ENCODE peak calls at places on chromosomes 1 and 21, in nine cellular contexts. R, B, X, N, E, O, M, A and Z are unnamed samples.

GRCh38 chr21:31665397-31665796 is 5.9 kb downstream of the SOD1 start:
- DNase-seq in O (no peak), X (peak), A (no peak), R (no peak), N (no peak), E (no peak), B (no peak), M (no peak), Z (no peak)

GRCh38 chr1:54384921-54385726 is 21.1 kb downstream of the SSBP3 start:
- DNase-seq in B (no peak), M (no peak), A (no peak), N (peak), E (no peak), R (no peak), O (no peak), X (no peak), Z (no peak)

GRCh38 chr1:177947623-177948022 is 22.2 kb downstream of the SEC16B start:
- DNase-seq in B (no peak), E (no peak), R (no peak), X (no peak), A (no peak), M (no peak), N (no peak), O (no peak), Z (no peak)

GRCh38 chr1:214584805-214585766 is 17.9 kb upstream of the CENPF start:
- DNase-seq in R (no peak), X (peak), N (no peak), E (no peak), O (no peak), B (no peak), A (no peak), M (no peak), Z (no peak)

GRCh38 chr21:42122398-42122797 is 51.3 kb downstream of the UMODL1 start:
- DNase-seq in A (no peak), N (no peak), R (peak), X (no peak), M (no peak), E (no peak), O (no peak), B (no peak), Z (no peak)

GRCh38 chr1:164611754-164612642 is 53.0 kb downstream of the PBX1 start:
- DNase-seq in X (peak), R (no peak), E (peak), O (no peak), B (peak), M (no peak), N (no peak), A (no peak), Z (peak)

GRCh38 chr21:45330075-45330781 is 42.5 kb upstream of the POFUT2 start:
- DNase-seq in O (no peak), R (peak), E (peak), M (no peak), N (peak), A (no peak), B (no peak), X (peak), Z (no peak)

GRCh38 chr1:201025571-201026002 is 2.1 kb upstream of the KIF21B start:
- DNase-seq in R (peak), M (no peak), N (no peak), O (no peak), E (peak), B (no peak), X (no peak), A (no peak), Z (no peak)

GRCh38 chr1:116498789-116499628 is 71.8 kb downstream of the CD58 start:
- DNase-seq in E (peak), M (no peak), R (peak), X (no peak), B (peak), O (peak), N (no peak), A (peak), Z (no peak)

GRCh38 chr1:84090447-84091244 is 53.4 kb upstream of the PRKACB start:
- DNase-seq in N (no peak), B (no peak), E (no peak), A (peak), O (no peak), R (no peak), X (no peak), M (no peak), Z (no peak)

GRCh38 chr1:21931171-21932093 is 5.7 kb downstream of the HSPG2 start:
- DNase-seq in R (peak), X (peak), N (peak), E (peak), B (no peak), M (no peak), O (no peak), A (no peak), Z (no peak)

GRCh38 chr1:232622981-232623380 is 7.0 kb downstream of the SIPA1L2 start:
- DNase-seq in B (no peak), M (no peak), X (no peak), R (no peak), N (no peak), E (no peak), A (no peak), O (no peak), Z (no peak)

GRCh38 chr1:2237773-2238172 is 9.7 kb downstream of the SKI start:
- DNase-seq in A (no peak), R (peak), N (no peak), O (no peak), M (no peak), X (no peak), E (peak), B (no peak), Z (no peak)

GRCh38 chr1:184461321-184461720 is 74.5 kb downstream of the C1orf21 start:
- DNase-seq in R (no peak), A (no peak), X (no peak), E (no peak), M (no peak), O (no peak), B (no peak), N (no peak), Z (no peak)

GRCh38 chr21:21232320-21232719 is 234.1 kb downstream of the NCAM2 start:
- DNase-seq in E (no peak), N (peak), R (no peak), A (no peak), B (no peak), M (no peak), O (no peak), X (peak), Z (no peak)

GRCh38 chr1:99445486-99445885 is 181.2 kb downstream of the PLPPR4 start:
- DNase-seq in R (no peak), M (no peak), B (no peak), O (no peak), N (peak), E (peak), A (no peak), X (no peak), Z (no peak)

GRCh38 chr1:58805716-58806571 is 22.1 kb upstream of the JUN start:
- DNase-seq in O (no peak), B (no peak), E (no peak), M (no peak), N (no peak), R (no peak), A (no peak), X (no peak), Z (no peak)

GRCh38 chr1:231058416-231059109 is 18.5 kb upstream of the FAM89A start:
- DNase-seq in A (no peak), O (no peak), B (no peak), X (no peak), N (no peak), M (no peak), R (peak), E (no peak), Z (no peak)

GRCh38 chr1:214305164-214305751 is 24.3 kb downstream of the SMYD2 start:
- DNase-seq in N (no peak), R (no peak), E (no peak), A (no peak), B (no peak), O (no peak), X (no peak), M (no peak), Z (no peak)

GRCh38 chr1:243525085-243525487 is 269.2 kb downstream of the SDCCAG8 start:
- DNase-seq in M (no peak), N (no peak), R (no peak), O (no peak), B (no peak), A (no peak), X (peak), E (peak), Z (no peak)

GRCh38 chr1:119764220-119764619 is 4.5 kb downstream of the HMGCS2 start:
- DNase-seq in A (no peak), X (no peak), R (no peak), E (no peak), M (no peak), O (no peak), B (no peak), N (no peak), Z (no peak)

GRCh38 chr1:12604114-12604874 is 13.7 kb downstream of the DHRS3 start:
- DNase-seq in X (peak), A (peak), R (no peak), E (peak), M (no peak), O (peak), B (no peak), N (peak), Z (no peak)

GRCh38 chr1:19113362-19114092 is 96.5 kb downstream of the UBR4 start:
- DNase-seq in N (no peak), A (peak), E (no peak), O (no peak), M (no peak), X (no peak), R (no peak), B (no peak), Z (no peak)

GRCh38 chr1:26994772-26995625 is 1.5 kb downstream of the TRNP1 start:
- DNase-seq in X (no peak), M (no peak), B (no peak), R (no peak), O (no peak), E (peak), A (no peak), N (no peak), Z (no peak)

GRCh38 chr1:22892789-22893188 is 79.9 kb downstream of the LACTBL1 start:
- DNase-seq in X (no peak), B (no peak), N (no peak), O (no peak), E (no peak), R (no peak), M (no peak), A (no peak), Z (no peak)

GRCh38 chr1:227561303-227561702 is 2.1 kb upstream of the ZNF678 start:
- DNase-seq in B (no peak), R (no peak), N (no peak), O (no peak), E (no peak), M (no peak), A (no peak), X (no peak), Z (peak)

GRCh38 chr1:22472596-22472995 is 20.9 kb downstream of the ZBTB40 start:
- DNase-seq in B (no peak), N (no peak), A (no peak), X (no peak), O (no peak), M (no peak), R (no peak), E (peak), Z (no peak)

GRCh38 chr1:157429841-157430240 is 122.5 kb downstream of the FCRL5 start:
- DNase-seq in O (no peak), M (no peak), B (no peak), N (no peak), E (no peak), X (no peak), R (no peak), A (no peak), Z (no peak)

GRCh38 chr1:212607206-212607923 is 1.2 kb upstream of the ATF3 start:
- DNase-seq in E (no peak), A (peak), R (peak), X (no peak), O (peak), N (no peak), B (peak), M (no peak), Z (no peak)

GRCh38 chr1:235608278-235608677 is 41.3 kb downstream of the GNG4 start:
- DNase-seq in X (no peak), N (no peak), B (no peak), R (no peak), M (no peak), A (no peak), E (no peak), O (no peak), Z (no peak)

GRCh38 chr1:227942716-227943261 is 4.9 kb downstream of the WNT9A start:
- DNase-seq in M (no peak), A (no peak), O (no peak), B (peak), R (peak), N (no peak), E (peak), X (no peak), Z (peak)

GRCh38 chr1:31789259-31790065 is 25.3 kb upstream of the ADGRB2 start:
- DNase-seq in X (peak), B (peak), R (peak), O (peak), E (peak), M (peak), A (peak), N (peak), Z (peak)

DNA sequence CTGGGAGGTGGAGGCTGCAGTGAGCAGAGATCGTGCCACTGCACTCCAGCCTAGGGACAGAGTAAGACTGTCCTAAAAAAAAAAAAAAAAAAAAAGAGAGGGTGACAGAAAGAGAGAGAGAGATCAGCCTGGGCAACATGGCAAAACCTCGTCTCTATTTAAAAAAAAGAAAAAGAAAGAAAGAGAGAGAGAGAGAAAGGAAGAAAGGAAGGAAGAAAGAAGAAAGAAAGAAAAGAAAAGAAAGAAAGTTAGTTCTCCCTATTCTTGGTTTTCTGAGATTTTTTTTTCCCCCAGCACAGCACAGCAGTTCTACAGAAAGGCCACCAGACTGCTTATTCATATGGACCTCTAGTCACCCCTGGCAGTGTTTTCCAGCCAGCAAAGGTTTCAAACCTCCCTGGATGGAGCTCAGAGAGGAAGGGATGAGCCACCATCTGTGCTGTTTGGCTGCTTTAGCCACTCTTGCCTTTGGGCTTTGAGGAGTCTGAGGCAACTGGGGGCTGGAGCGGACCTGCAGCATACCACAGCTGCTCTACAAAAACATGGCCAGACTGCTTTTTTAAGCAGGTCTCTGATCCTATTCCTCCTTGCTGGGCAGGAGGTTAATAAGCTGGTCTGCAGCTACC is 10.6 kb downstream of the S100A6 start:
- DNase-seq in M (no peak), A (no peak), X (no peak), N (no peak), O (no peak), R (no peak), B (no peak), E (no peak), Z (no peak)
- TF ChIP-seq CTCF in M (no peak), A (no peak), X (no peak), N (no peak), O (no peak), R (no peak), B (no peak), E (no peak), Z (no peak)

GRCh38 chr1:154326546-154327465 is 1.5 kb downstream of the ATP8B2 start:
- DNase-seq in R (peak), O (no peak), E (peak), N (peak), A (peak), M (no peak), B (no peak), X (peak), Z (no peak)

GRCh38 chr1:154324669-154325582 is at the start of gene ATP8B2:
- DNase-seq in E (peak), N (no peak), X (peak), R (peak), M (no peak), A (peak), O (peak), B (peak), Z (peak)

GRCh38 chr1:154324241-154324640 is 1.1 kb upstream of the ATP8B2 start:
- DNase-seq in O (no peak), A (no peak), R (no peak), B (no peak), E (no peak), X (no peak), N (no peak), M (no peak), Z (no peak)

GRCh38 chr1:154327466-154328317 is 2.4 kb downstream of the ATP8B2 start:
- DNase-seq in A (no peak), O (peak), E (peak), X (no peak), R (no peak), N (no peak), B (no peak), M (no peak), Z (no peak)

GRCh38 chr1:154325583-154326545 is 539 bp downstream of the ATP8B2 start:
- DNase-seq in O (peak), X (peak), B (peak), R (peak), M (no peak), A (peak), N (peak), E (peak), Z (peak)
- TF ChIP-seq CTCF in O (peak), X (peak), B (peak), R (peak), M (no peak), A (peak), N (peak), E (peak), Z (peak)

DNA sequence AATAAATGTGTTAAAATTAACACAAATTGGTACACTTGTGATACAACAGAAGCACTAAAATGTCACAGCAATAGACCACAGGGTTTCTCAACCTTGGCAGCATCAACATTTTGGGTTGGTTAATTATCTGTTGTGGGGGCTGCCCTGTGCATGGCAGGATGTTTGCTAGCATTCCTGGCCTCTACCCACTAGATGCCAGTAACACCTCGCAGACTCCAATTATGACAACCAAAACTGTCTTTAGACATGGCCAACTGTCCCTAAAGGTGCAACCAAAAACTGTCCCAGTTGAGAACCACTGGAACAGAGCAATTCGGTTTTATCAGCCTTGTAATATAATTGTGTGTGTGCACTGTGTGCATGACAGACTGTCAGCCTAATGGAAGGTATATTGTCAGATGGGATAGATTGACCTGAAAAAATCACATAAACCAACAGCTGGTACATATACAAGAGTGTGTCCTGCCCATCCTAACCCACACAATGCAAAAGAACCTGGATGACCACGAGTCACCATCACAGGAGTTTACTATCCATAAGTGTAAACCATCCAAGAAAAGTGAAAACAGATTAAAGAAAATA is 13.5 kb upstream of the ERG start:
- DNase-seq in E (no peak), X (no peak), M (no peak), O (no peak), R (no peak), N (no peak), A (no peak), B (no peak), Z (no peak)
- TF ChIP-seq CTCF in E (peak), X (no peak), M (no peak), O (no peak), R (no peak), N (no peak), A (no peak), B (no peak), Z (no peak)

DNA sequence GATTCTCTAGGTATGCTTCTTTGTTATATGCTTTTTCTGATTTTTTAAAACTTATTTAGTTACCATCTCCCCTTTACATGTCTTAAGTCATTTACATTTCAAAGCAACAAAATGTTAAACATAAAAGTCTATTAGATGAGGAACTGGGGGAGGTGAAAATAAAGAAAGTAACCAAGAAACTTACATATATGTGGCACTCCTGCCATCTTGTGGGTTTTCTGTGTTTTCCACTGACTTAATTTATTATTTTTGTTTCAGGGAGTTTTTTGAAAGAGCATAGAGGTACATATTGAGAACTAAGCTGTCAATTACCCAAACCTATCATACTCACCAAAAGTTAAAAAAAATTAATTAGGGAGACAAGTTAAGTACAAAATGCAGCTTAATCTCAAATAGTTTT is 1531.1 kb downstream of the MRPL39 start:
- DNase-seq in N (no peak), A (no peak), E (no peak), B (no peak), X (no peak), O (no peak), M (no peak), R (no peak), Z (no peak)
- TF ChIP-seq CTCF in N (no peak), A (no peak), E (no peak), B (no peak), X (no peak), O (no peak), M (no peak), R (no peak), Z (no peak)